ENCODE peak calls at places on chromosome 11, in ten cellular contexts. One of them, this sample, is unnamed. For H3K9me3, the result is how much of the 10 kb centered on the place peaks cover.

GRCh38 chr11:45936655-45937054 is 14.2 kb downstream of the LARGE2 start:
- DNase-seq in AG04450: no peak
- DNase-seq in breast epithelium: no peak
- DNase-seq in CD8-positive, alpha-beta T cell: no peak
- DNase-seq in psoas muscle: no peak
- DNase-seq in fibroblast of lung: no peak
- DNase-seq in uterus: no peak
- DNase-seq in IMR-90: no peak
- DNase-seq in testis: no peak
- DNase-seq in HCT116: no peak
- DNase-seq in this sample: no peak

GRCh38 chr11:113926273-113927183 is 21.9 kb downstream of the HTR3B start:
- DNase-seq in AG04450: no peak
- DNase-seq in breast epithelium: no peak
- DNase-seq in CD8-positive, alpha-beta T cell: no peak
- DNase-seq in psoas muscle: no peak
- DNase-seq in fibroblast of lung: no peak
- DNase-seq in uterus: no peak
- DNase-seq in IMR-90: no peak
- DNase-seq in testis: no peak
- DNase-seq in HCT116: no peak
- DNase-seq in this sample: no peak

GRCh38 chr11:49995559-49995958 is 13.2 kb upstream of the OR4C12 start:
- DNase-seq in AG04450: no peak
- DNase-seq in breast epithelium: no peak
- DNase-seq in CD8-positive, alpha-beta T cell: no peak
- DNase-seq in psoas muscle: no peak
- DNase-seq in fibroblast of lung: peak
- DNase-seq in uterus: no peak
- DNase-seq in IMR-90: peak
- DNase-seq in testis: peak
- DNase-seq in HCT116: peak
- DNase-seq in this sample: no peak

GRCh38 chr11:72613450-72613849 is 60.8 kb downstream of the PDE2A start:
- DNase-seq in AG04450: no peak
- DNase-seq in breast epithelium: no peak
- DNase-seq in CD8-positive, alpha-beta T cell: no peak
- DNase-seq in psoas muscle: no peak
- DNase-seq in fibroblast of lung: no peak
- DNase-seq in uterus: no peak
- DNase-seq in IMR-90: no peak
- DNase-seq in testis: no peak
- DNase-seq in HCT116: no peak
- DNase-seq in this sample: no peak

GRCh38 chr11:14306481-14306880 is 52.5 kb downstream of the RRAS2 start:
- DNase-seq in AG04450: no peak
- DNase-seq in breast epithelium: no peak
- DNase-seq in CD8-positive, alpha-beta T cell: no peak
- DNase-seq in psoas muscle: no peak
- DNase-seq in fibroblast of lung: no peak
- DNase-seq in uterus: no peak
- DNase-seq in IMR-90: no peak
- DNase-seq in testis: no peak
- DNase-seq in HCT116: no peak
- DNase-seq in this sample: no peak

GRCh38 chr11:11626128-11626527 is 4.3 kb upstream of the GALNT18 start:
- DNase-seq in AG04450: no peak
- DNase-seq in breast epithelium: no peak
- DNase-seq in CD8-positive, alpha-beta T cell: no peak
- DNase-seq in psoas muscle: no peak
- DNase-seq in fibroblast of lung: no peak
- DNase-seq in uterus: no peak
- DNase-seq in IMR-90: no peak
- DNase-seq in testis: no peak
- DNase-seq in HCT116: no peak
- DNase-seq in this sample: no peak

GRCh38 chr11:12693485-12694181 is 19.4 kb downstream of the TEAD1 start:
- DNase-seq in AG04450: peak
- DNase-seq in breast epithelium: no peak
- DNase-seq in CD8-positive, alpha-beta T cell: no peak
- DNase-seq in psoas muscle: peak
- DNase-seq in fibroblast of lung: peak
- DNase-seq in uterus: peak
- DNase-seq in IMR-90: peak
- DNase-seq in testis: peak
- DNase-seq in HCT116: peak
- DNase-seq in this sample: no peak

GRCh38 chr11:62602141-62603071 is 741 bp upstream of the MTA2 start:
- DNase-seq in AG04450: no peak
- DNase-seq in breast epithelium: peak
- DNase-seq in CD8-positive, alpha-beta T cell: no peak
- DNase-seq in psoas muscle: peak
- DNase-seq in fibroblast of lung: peak
- DNase-seq in uterus: peak
- DNase-seq in IMR-90: peak
- DNase-seq in testis: peak
- DNase-seq in HCT116: no peak
- DNase-seq in this sample: no peak

GRCh38 chr11:75445315-75445953 is 12.4 kb upstream of the KLHL35 start:
- DNase-seq in AG04450: no peak
- DNase-seq in breast epithelium: peak
- DNase-seq in CD8-positive, alpha-beta T cell: peak
- DNase-seq in psoas muscle: peak
- DNase-seq in fibroblast of lung: peak
- DNase-seq in uterus: peak
- DNase-seq in IMR-90: peak
- DNase-seq in testis: peak
- DNase-seq in HCT116: peak
- DNase-seq in this sample: peak

GRCh38 chr11:66856496-66857233 is at the start of gene LRFN4:
- DNase-seq in AG04450: no peak
- DNase-seq in breast epithelium: no peak
- DNase-seq in CD8-positive, alpha-beta T cell: peak
- DNase-seq in psoas muscle: no peak
- DNase-seq in fibroblast of lung: peak
- DNase-seq in uterus: no peak
- DNase-seq in IMR-90: no peak
- DNase-seq in testis: peak
- DNase-seq in HCT116: no peak
- DNase-seq in this sample: peak

GRCh38 chr11:82536706-82537105 is 197.0 kb downstream of the FAM181B start:
- DNase-seq in AG04450: no peak
- DNase-seq in breast epithelium: no peak
- DNase-seq in CD8-positive, alpha-beta T cell: no peak
- DNase-seq in psoas muscle: no peak
- DNase-seq in fibroblast of lung: no peak
- DNase-seq in uterus: no peak
- DNase-seq in IMR-90: no peak
- DNase-seq in testis: no peak
- DNase-seq in HCT116: no peak
- DNase-seq in this sample: no peak

GRCh38 chr11:64296236-64296635 is 3.9 kb upstream of the CATSPERZ start:
- DNase-seq in AG04450: no peak
- DNase-seq in breast epithelium: no peak
- DNase-seq in CD8-positive, alpha-beta T cell: no peak
- DNase-seq in psoas muscle: no peak
- DNase-seq in fibroblast of lung: no peak
- DNase-seq in uterus: no peak
- DNase-seq in IMR-90: no peak
- DNase-seq in testis: no peak
- DNase-seq in HCT116: no peak
- DNase-seq in this sample: no peak

GRCh38 chr11:7606496-7606895 is 66.8 kb downstream of the CYB5R2 start:
- DNase-seq in AG04450: no peak
- DNase-seq in breast epithelium: no peak
- DNase-seq in CD8-positive, alpha-beta T cell: no peak
- DNase-seq in psoas muscle: no peak
- DNase-seq in fibroblast of lung: no peak
- DNase-seq in uterus: no peak
- DNase-seq in IMR-90: no peak
- DNase-seq in testis: no peak
- DNase-seq in HCT116: no peak
- DNase-seq in this sample: no peak

GRCh38 chr11:62726156-62727006 is 876 bp downstream of the HNRNPUL2 start:
- DNase-seq in AG04450: no peak
- DNase-seq in breast epithelium: no peak
- DNase-seq in CD8-positive, alpha-beta T cell: peak
- DNase-seq in psoas muscle: peak
- DNase-seq in fibroblast of lung: no peak
- DNase-seq in uterus: no peak
- DNase-seq in IMR-90: no peak
- DNase-seq in testis: no peak
- DNase-seq in HCT116: no peak
- DNase-seq in this sample: no peak

GRCh38 chr11:26227311-26227710 is 104.6 kb upstream of the ANO3 start:
- DNase-seq in AG04450: peak
- DNase-seq in breast epithelium: no peak
- DNase-seq in CD8-positive, alpha-beta T cell: no peak
- DNase-seq in psoas muscle: no peak
- DNase-seq in fibroblast of lung: peak
- DNase-seq in uterus: no peak
- DNase-seq in IMR-90: peak
- DNase-seq in testis: no peak
- DNase-seq in HCT116: no peak
- DNase-seq in this sample: no peak

GRCh38 chr11:121582296-121582695 is 129.5 kb upstream of the SORL1-AS1 start:
- DNase-seq in AG04450: no peak
- DNase-seq in breast epithelium: no peak
- DNase-seq in CD8-positive, alpha-beta T cell: no peak
- DNase-seq in psoas muscle: no peak
- DNase-seq in fibroblast of lung: no peak
- DNase-seq in uterus: no peak
- DNase-seq in IMR-90: no peak
- DNase-seq in testis: peak
- DNase-seq in HCT116: no peak
- DNase-seq in this sample: no peak

GRCh38 chr11:43573873-43574272 is 106.7 kb upstream of the HSD17B12 start:
- DNase-seq in AG04450: no peak
- DNase-seq in breast epithelium: no peak
- DNase-seq in CD8-positive, alpha-beta T cell: no peak
- DNase-seq in psoas muscle: no peak
- DNase-seq in fibroblast of lung: no peak
- DNase-seq in uterus: no peak
- DNase-seq in IMR-90: no peak
- DNase-seq in testis: no peak
- DNase-seq in HCT116: no peak
- DNase-seq in this sample: no peak

GRCh38 chr11:123536690-123537437 is 106.8 kb downstream of the GRAMD1B start:
- DNase-seq in AG04450: no peak
- DNase-seq in breast epithelium: no peak
- DNase-seq in CD8-positive, alpha-beta T cell: no peak
- DNase-seq in psoas muscle: no peak
- DNase-seq in fibroblast of lung: no peak
- DNase-seq in uterus: no peak
- DNase-seq in IMR-90: no peak
- DNase-seq in testis: peak
- DNase-seq in HCT116: no peak
- DNase-seq in this sample: no peak

GRCh38 chr11:1242289-1242688 is 19.4 kb downstream of the MUC5B start:
- DNase-seq in AG04450: no peak
- DNase-seq in breast epithelium: no peak
- DNase-seq in CD8-positive, alpha-beta T cell: no peak
- DNase-seq in psoas muscle: no peak
- DNase-seq in fibroblast of lung: no peak
- DNase-seq in uterus: no peak
- DNase-seq in IMR-90: no peak
- DNase-seq in testis: no peak
- DNase-seq in HCT116: no peak
- DNase-seq in this sample: no peak
- H3K9me3 ChIP-seq in AG04450: half or more
- H3K9me3 ChIP-seq in breast epithelium: under half
- H3K9me3 ChIP-seq in CD8-positive, alpha-beta T cell: under half
- H3K9me3 ChIP-seq in psoas muscle: under half
- H3K9me3 ChIP-seq in fibroblast of lung: under half
- H3K9me3 ChIP-seq in uterus: under half
- H3K9me3 ChIP-seq in IMR-90: under half
- H3K9me3 ChIP-seq in testis: under half
- H3K9me3 ChIP-seq in HCT116: under half
- H3K9me3 ChIP-seq in this sample: under half

DNA sequence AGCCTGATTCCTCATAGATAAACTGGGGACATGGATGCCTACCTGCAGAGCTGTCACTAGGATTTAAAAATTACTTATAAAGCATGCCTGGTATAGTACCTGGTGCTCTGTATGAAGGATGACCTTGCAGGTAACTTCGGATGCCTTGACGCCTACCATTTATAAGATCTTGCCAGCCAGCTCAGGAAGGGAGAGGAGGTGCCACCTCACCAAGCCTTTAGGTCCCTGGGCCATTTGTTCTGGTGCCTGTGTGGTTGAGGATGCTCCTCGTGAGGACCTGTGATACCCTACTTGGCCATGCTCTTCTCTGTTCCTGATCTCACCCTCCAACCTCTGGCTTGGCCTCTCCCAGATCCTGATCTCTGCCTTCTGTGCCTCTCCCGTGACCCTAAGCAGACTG is 85.2 kb downstream of the FDX1 start:
- DNase-seq in AG04450: no peak
- DNase-seq in breast epithelium: no peak
- DNase-seq in CD8-positive, alpha-beta T cell: no peak
- DNase-seq in psoas muscle: no peak
- DNase-seq in fibroblast of lung: no peak
- DNase-seq in uterus: no peak
- DNase-seq in IMR-90: no peak
- DNase-seq in testis: no peak
- DNase-seq in HCT116: no peak
- DNase-seq in this sample: no peak
- TF ChIP-seq CTCF in AG04450: no peak
- TF ChIP-seq CTCF in breast epithelium: no peak
- TF ChIP-seq CTCF in CD8-positive, alpha-beta T cell: no peak
- TF ChIP-seq CTCF in psoas muscle: no peak
- TF ChIP-seq CTCF in fibroblast of lung: no peak
- TF ChIP-seq CTCF in uterus: no peak
- TF ChIP-seq CTCF in IMR-90: no peak
- TF ChIP-seq CTCF in testis: no peak
- TF ChIP-seq CTCF in HCT116: no peak
- TF ChIP-seq CTCF in this sample: no peak

DNA sequence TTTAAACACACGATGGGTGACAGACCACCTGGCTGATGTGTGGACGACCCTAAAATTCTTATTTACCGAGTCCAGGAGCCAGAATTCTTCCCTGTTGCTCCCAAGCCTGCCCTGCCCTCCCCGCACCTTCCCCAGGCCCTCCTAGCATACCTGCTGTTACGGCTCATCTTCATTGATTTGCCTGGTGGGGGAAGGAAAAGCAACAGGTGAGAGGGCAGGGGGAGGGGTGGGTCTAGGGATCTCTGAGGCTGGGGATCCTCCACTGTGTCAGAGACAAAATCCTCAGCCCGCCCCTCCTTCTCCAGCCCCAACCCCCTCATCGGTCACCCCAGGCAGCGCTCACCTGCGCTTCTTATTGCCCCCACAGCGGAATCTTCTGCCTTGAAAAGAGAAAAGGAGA is 4.0 kb downstream of the FXYD2 start:
- DNase-seq in AG04450: no peak
- DNase-seq in breast epithelium: no peak
- DNase-seq in CD8-positive, alpha-beta T cell: no peak
- DNase-seq in psoas muscle: no peak
- DNase-seq in fibroblast of lung: no peak
- DNase-seq in uterus: no peak
- DNase-seq in IMR-90: no peak
- DNase-seq in testis: no peak
- DNase-seq in HCT116: no peak
- DNase-seq in this sample: no peak
- H3K9me3 ChIP-seq in AG04450: under half
- H3K9me3 ChIP-seq in breast epithelium: under half
- H3K9me3 ChIP-seq in CD8-positive, alpha-beta T cell: under half
- H3K9me3 ChIP-seq in psoas muscle: under half
- H3K9me3 ChIP-seq in fibroblast of lung: under half
- H3K9me3 ChIP-seq in uterus: under half
- H3K9me3 ChIP-seq in IMR-90: under half
- H3K9me3 ChIP-seq in testis: under half
- H3K9me3 ChIP-seq in HCT116: under half
- H3K9me3 ChIP-seq in this sample: under half

GRCh38 chr11:34105079-34105956 is at the start of gene NAT10:
- DNase-seq in AG04450: peak
- DNase-seq in breast epithelium: peak
- DNase-seq in CD8-positive, alpha-beta T cell: peak
- DNase-seq in psoas muscle: peak
- DNase-seq in fibroblast of lung: peak
- DNase-seq in uterus: peak
- DNase-seq in IMR-90: peak
- DNase-seq in testis: peak
- DNase-seq in HCT116: peak
- DNase-seq in this sample: peak
- TF ChIP-seq CTCF in AG04450: no peak
- TF ChIP-seq CTCF in breast epithelium: peak
- TF ChIP-seq CTCF in CD8-positive, alpha-beta T cell: no peak
- TF ChIP-seq CTCF in psoas muscle: peak
- TF ChIP-seq CTCF in fibroblast of lung: no peak
- TF ChIP-seq CTCF in uterus: peak
- TF ChIP-seq CTCF in IMR-90: no peak
- TF ChIP-seq CTCF in testis: peak
- TF ChIP-seq CTCF in HCT116: no peak
- TF ChIP-seq CTCF in this sample: no peak

This sample was measured in esophagus squamous epithelium.